ENCODE peak calls at places on chromosomes 16 and 17, in four cellular contexts. N, U, H and L are unnamed samples.

GRCh38 chr16:83136419-83136818 is 509.6 kb downstream of the CDH13 start:
- DNase-seq in N (no peak), U (no peak), H (no peak), L (no peak)

GRCh38 chr17:7191571-7192270 is 12.6 kb upstream of the ASGR1 start:
- DNase-seq in U (peak), N (peak), H (no peak), L (peak)

GRCh38 chr17:79126139-79126538 is 51.5 kb downstream of the ENGASE start:
- DNase-seq in U (peak), N (no peak), H (no peak), L (peak)

GRCh38 chr17:28180449-28180848 is 138.0 kb downstream of the NLK start:
- DNase-seq in H (no peak), N (no peak), U (no peak), L (no peak)

GRCh38 chr17:37385439-37385990 is 9.7 kb downstream of the C17orf78 start:
- DNase-seq in U (no peak), H (no peak), N (no peak), L (no peak)

GRCh38 chr17:9054611-9055010 is 33.3 kb downstream of the NTN1 start:
- DNase-seq in N (no peak), U (peak), H (no peak), L (no peak)

GRCh38 chr17:50274142-50274944 is at the start of gene TMEM92:
- DNase-seq in U (peak), N (peak), H (no peak), L (no peak)

GRCh38 chr17:72121164-72122001 is 563 bp downstream of the SOX9 start:
- DNase-seq in H (no peak), N (no peak), U (peak), L (no peak)

GRCh38 chr16:88455610-88456355 is 2.7 kb downstream of the ZFPM1 start:
- DNase-seq in N (peak), U (peak), H (peak), L (peak)

GRCh38 chr17:2343421-2343820 is 6.1 kb downstream of the SGSM2 start:
- DNase-seq in U (no peak), H (no peak), N (no peak), L (no peak)

GRCh38 chr17:76805319-76805718 is 62.9 kb upstream of the MGAT5B start:
- DNase-seq in N (no peak), U (no peak), H (no peak), L (no peak)

GRCh38 chr17:27247071-27247957 is 46.6 kb upstream of the WSB1 start:
- DNase-seq in U (no peak), H (no peak), N (no peak), L (peak)

GRCh38 chr16:50245417-50246298 is 20.7 kb upstream of the ADCY7 start:
- DNase-seq in H (no peak), U (no peak), N (peak), L (peak)

GRCh38 chr17:27545562-27546229 is 85.3 kb upstream of the LGALS9 start:
- DNase-seq in H (no peak), U (no peak), N (no peak), L (no peak)

GRCh38 chr16:80527297-80527696 is 13.5 kb upstream of the DYNLRB2 start:
- DNase-seq in H (no peak), U (peak), N (no peak), L (peak)

GRCh38 chr16:28534542-28535373 is 4.0 kb downstream of the NUPR1 start:
- DNase-seq in H (no peak), N (no peak), U (no peak), L (no peak)

GRCh38 chr17:28727727-28728363 is 743 bp upstream of the NEK8 start:
- DNase-seq in U (peak), H (peak), N (peak), L (peak)

GRCh38 chr16:14303182-14303618 is 232.1 kb downstream of the MRTFB start:
- DNase-seq in N (peak), U (no peak), H (no peak), L (no peak)

GRCh38 chr16:52528393-52529080 is 18.4 kb downstream of the TOX3 start:
- DNase-seq in N (no peak), H (no peak), U (no peak), L (no peak)

DNA sequence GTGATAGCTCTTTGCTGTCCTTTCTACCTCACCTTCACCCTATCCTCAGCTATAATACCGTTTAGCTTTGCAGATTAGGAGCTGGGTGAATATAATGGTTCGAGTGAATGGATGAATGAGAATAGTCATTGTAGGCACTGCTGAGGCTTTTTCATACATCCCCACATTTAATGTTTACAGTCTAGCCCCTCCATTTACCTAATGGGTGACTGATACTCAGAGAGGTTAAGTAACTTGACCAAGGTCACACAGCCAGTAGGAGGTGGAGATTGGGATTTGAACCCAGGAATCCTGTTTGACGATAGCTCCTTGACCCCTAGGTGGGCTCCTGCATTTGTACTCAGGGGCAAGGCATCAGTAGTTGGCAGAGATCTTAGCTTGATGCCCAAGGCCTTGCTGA is 195.6 kb downstream of the CCDC182 start:
- DNase-seq in N (no peak), H (no peak), U (no peak), L (no peak)
- H3K27ac ChIP-seq in N (no peak), H (no peak), U (no peak), L (peak)

GRCh38 chr16:85421338-85422123 is 191.6 kb upstream of the GSE1 start:
- DNase-seq in N (no peak), U (peak), H (no peak), L (no peak)
- TF ChIP-seq HDAC6 in N (no peak), U (no peak), H (no peak), L (no peak)

DNA sequence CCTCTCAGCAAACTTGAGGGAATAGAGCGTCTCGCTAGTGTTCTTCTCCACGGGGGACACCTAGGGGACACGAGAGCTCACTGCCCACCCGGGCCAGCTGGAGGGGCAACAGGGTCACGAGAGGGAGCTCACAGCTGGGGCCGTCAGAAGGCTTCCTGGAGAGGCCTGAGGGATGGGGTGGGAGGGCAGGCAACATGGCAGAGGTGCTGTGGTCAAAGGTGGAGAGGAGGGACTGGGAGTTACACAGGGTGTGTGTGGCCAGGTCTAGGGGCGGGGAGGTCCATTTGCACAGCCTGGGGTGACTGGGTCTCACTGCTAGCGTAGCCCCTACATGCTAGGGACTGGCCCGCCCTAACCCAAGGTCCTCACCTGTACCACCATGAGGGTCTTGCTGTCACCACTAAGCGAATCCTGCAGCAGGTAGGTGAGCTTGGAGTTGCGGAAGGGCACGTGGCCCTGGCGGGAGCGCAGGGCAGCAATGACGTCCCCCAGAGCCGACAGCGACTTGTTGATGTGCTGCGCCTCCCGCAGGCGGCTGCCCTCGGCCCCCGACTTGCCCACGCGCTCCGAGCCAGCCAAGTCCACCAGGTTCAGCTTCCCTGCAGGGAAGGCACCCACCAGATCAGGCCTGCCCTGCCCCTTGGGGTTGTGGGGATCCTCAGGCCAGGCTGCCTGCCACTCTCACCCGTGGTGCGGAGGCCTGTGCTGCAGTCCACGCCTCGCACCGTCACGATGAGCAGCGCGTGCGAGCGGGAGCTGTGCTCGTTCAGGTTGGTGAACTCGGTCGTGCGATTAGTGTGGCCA is 25.0 kb downstream of the KATNB1 start:
- DNase-seq in H (no peak), U (no peak), N (no peak), L (no peak)
- H3K27ac ChIP-seq in H (no peak), U (no peak), N (no peak), L (no peak)

GRCh38 chr16:55703003-55704001 is 47.5 kb downstream of the SLC6A2 start:
- DNase-seq in U (no peak), H (no peak), N (peak), L (peak)
- TF ChIP-seq HDAC6 in U (no peak), H (no peak), N (no peak), L (no peak)

GRCh38 chr17:31321481-31321880 is at the start of gene EVI2A:
- DNase-seq in N (no peak), H (peak), U (no peak), L (no peak)
- H3K27ac ChIP-seq in N (no peak), H (peak), U (no peak), L (no peak)

GRCh38 chr16:10362077-10362863 is 23.6 kb upstream of the ATF7IP2 start:
- DNase-seq in H (peak), N (peak), U (no peak), L (peak)
- TF ChIP-seq HDAC6 in H (no peak), N (no peak), U (no peak), L (no peak)

DNA sequence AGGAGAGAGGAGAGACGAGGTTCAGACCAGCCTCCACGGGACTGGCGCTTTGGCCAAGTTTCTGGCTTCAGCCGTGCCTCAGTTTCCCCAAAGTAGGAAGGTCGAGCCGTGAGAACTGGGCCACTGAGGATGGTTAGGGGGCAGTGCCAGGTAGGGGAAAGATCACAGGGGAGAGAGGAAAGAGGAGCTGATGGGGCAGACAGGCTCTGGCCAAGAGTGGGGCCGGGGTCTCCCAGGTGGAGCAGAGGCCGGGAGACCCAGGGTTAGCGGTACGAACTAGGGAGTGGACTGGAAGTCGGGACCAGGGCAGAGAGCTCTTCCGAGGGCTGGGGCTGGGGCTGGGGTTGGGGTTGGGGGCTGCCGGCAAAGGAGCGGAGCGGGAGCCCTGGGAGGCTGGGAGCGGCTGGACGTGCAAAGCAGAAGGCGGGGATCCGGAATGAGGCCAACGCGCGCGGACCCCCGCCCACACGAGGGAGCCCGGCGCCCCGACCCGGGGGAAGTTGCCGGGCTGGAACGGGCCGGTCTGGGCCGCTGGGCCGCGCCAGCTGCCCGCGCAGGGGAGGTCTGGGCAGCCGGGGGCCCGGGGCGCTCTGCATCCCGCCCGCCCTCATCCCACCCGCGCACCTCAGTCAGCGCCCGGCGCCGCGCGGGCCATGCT is 446 bp downstream of the ST3GAL2 start:
- DNase-seq in U (no peak), N (peak), H (no peak), L (no peak)
- H3K27ac ChIP-seq in U (no peak), N (peak), H (peak), L (peak)

DNA sequence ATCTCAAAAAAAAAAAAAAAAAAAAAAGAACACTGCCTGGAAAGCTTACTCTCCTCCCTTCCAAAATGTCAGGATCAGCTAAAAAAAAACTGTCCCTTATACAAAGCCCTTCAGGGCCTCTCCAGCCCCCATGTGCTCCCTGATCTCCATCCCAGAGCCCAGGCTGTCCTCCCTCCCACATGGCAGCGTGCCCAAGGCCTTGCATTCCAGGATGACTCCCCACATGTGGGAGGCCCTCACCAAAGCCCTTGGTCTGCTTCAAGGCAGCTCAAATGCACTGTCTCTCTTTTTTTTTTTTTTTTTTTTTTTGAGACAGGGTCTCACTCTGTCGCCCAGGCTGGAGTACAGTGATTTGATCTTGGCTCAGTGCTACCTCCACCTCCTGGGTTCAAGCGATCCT is 2.3 kb downstream of the FDXR start:
- DNase-seq in N (no peak), H (no peak), U (no peak), L (peak)
- TF ChIP-seq HDAC6 in N (no peak), H (no peak), U (no peak), L (no peak)

GRCh38 chr17:32608267-32608666 is 121.5 kb downstream of the CDK5R1 start:
- DNase-seq in H (no peak), N (no peak), U (no peak), L (no peak)

GRCh38 chr17:32609085-32609484 is 122.3 kb downstream of the CDK5R1 start:
- DNase-seq in U (no peak), N (no peak), H (peak), L (peak)

GRCh38 chr17:32604966-32605365 is 118.2 kb downstream of the CDK5R1 start:
- DNase-seq in U (no peak), N (no peak), H (no peak), L (peak)

GRCh38 chr17:32610027-32610650 is 123.3 kb downstream of the CDK5R1 start:
- DNase-seq in H (no peak), U (no peak), N (no peak), L (no peak)

GRCh38 chr17:32610943-32611342 is 124.2 kb downstream of the CDK5R1 start:
- DNase-seq in U (no peak), N (no peak), H (no peak), L (no peak)
- H3K27ac ChIP-seq in U (no peak), N (no peak), H (no peak), L (no peak)

GRCh38 chr16:70703041-70703834 is 17.4 kb upstream of the MTSS2 start:
- DNase-seq in H (no peak), U (no peak), N (peak), L (peak)
- TF ChIP-seq HDAC6 in H (no peak), U (no peak), N (no peak), L (no peak)